ENCODE peak calls at places on chromosome 11, in six cellular contexts. V is H9, E is BJ, Y is CD14-positive monocyte, I is progenitor cell of endocrine pancreas, J is GM20000. D is an unnamed sample.

GRCh38 chr11:60951909-60952741 is at the start of gene SLC15A3:
- DNase-seq in V (peak), I (no peak), J (peak), Y (peak), E (no peak), D (peak)

GRCh38 chr11:100356035-100356434 is 331.1 kb upstream of the ARHGAP42 start:
- DNase-seq in J (no peak), I (no peak), V (no peak), E (no peak), Y (no peak), D (no peak)

GRCh38 chr11:78364128-78364751 is 53.4 kb downstream of the GAB2 start:
- DNase-seq in V (no peak), J (no peak), E (no peak), I (no peak), Y (no peak), D (no peak)

GRCh38 chr11:111359223-111360149 is 19.6 kb downstream of the POU2AF1 start:
- DNase-seq in J (no peak), Y (no peak), I (no peak), E (no peak), V (no peak), D (no peak)

GRCh38 chr11:75813126-75813525 is 1.9 kb upstream of the UVRAG start:
- DNase-seq in Y (no peak), E (no peak), J (no peak), I (no peak), V (no peak), D (no peak)

GRCh38 chr11:10233581-10233980 is 60.4 kb downstream of the SBF2 start:
- DNase-seq in E (peak), Y (no peak), I (no peak), V (no peak), J (no peak), D (no peak)

GRCh38 chr11:78054971-78055370 is 8.7 kb upstream of the THRSP start:
- DNase-seq in Y (no peak), V (no peak), E (no peak), J (no peak), I (no peak), D (no peak)

GRCh38 chr11:94767701-94768601 is at the start of gene AMOTL1:
- DNase-seq in Y (peak), I (peak), E (no peak), V (peak), J (peak), D (peak)

GRCh38 chr11:66717925-66718319 is 11.1 kb downstream of the SPTBN2 start:
- DNase-seq in I (no peak), Y (no peak), J (no peak), E (no peak), V (no peak), D (no peak)

GRCh38 chr11:66834539-66834845 is 8.7 kb upstream of the RCE1 start:
- DNase-seq in E (no peak), Y (no peak), I (no peak), J (no peak), V (no peak), D (no peak)

GRCh38 chr11:91955206-91955605 is 269.4 kb upstream of the FAT3 start:
- DNase-seq in E (no peak), J (no peak), Y (no peak), I (no peak), V (no peak), D (no peak)

GRCh38 chr11:61334434-61335354 is 1.7 kb downstream of the TKFC start:
- DNase-seq in V (no peak), I (no peak), J (no peak), E (no peak), Y (no peak), D (no peak)

DNA sequence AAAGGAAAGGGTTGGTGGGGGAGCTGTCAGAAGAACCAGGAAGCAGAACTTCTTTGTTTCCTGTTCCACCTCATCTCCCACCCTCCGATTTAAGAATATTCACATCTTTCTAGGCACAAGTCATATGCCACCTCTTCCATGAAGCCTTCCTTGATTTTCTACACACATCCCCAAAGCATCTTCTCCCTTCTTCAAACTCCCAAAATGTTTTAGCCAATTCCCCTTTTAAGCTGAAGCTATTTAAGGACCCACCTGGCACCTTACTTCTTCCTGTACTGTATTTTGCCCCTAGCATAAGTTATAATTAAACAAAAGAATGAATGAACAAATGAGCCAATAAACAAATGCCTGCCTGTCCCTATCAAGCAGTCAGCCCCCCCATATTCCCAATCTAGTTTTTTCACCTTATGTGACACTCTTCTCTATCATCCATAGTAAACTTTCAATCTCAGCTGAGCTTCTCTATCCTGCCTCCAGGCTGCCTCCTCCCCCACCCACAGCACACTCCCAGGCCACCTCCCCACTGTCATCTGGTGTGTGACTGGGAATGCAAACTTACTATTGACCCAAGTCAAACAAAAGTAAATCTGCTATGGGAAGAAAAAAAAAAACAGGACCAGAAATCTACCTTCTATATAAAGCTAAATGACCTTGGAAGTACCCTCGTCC is 3.9 kb downstream of the TNKS1BP1 start:
- DNase-seq in I (no peak), Y (no peak), J (no peak), E (no peak), V (no peak), D (no peak)
- TF ChIP-seq CTCF in I (no peak), Y (no peak), J (no peak), E (no peak), V (no peak), D (no peak)

GRCh38 chr11:103013426-103013825 is 57.9 kb upstream of the MMP13 start:
- DNase-seq in E (no peak), V (no peak), I (no peak), Y (no peak), J (no peak), D (no peak)

DNA sequence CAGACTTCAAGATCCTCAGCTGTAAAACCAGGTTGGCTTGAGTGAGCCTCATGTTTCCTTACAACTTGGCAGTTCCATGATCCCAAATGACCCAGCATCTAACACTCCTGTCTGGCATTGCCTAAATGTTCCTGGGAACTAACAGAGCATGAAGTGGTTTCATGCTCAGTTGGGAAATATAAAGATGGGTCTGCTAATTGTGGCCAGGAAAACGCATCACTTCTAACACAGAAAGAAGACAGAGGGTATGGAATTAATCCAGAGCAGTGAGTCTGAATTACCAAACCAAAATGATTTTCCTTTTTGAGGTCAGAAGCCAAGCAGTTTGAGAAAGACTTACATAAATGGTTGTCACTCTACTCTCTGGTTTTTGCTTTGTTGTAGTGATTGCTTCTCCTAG is 60.5 kb upstream of the MMP13 start:
- DNase-seq in Y (no peak), J (no peak), V (no peak), I (no peak), E (no peak), D (no peak)
- TF ChIP-seq CTCF in Y (no peak), J (no peak), V (no peak), I (no peak), E (no peak), D (no peak)

DNA sequence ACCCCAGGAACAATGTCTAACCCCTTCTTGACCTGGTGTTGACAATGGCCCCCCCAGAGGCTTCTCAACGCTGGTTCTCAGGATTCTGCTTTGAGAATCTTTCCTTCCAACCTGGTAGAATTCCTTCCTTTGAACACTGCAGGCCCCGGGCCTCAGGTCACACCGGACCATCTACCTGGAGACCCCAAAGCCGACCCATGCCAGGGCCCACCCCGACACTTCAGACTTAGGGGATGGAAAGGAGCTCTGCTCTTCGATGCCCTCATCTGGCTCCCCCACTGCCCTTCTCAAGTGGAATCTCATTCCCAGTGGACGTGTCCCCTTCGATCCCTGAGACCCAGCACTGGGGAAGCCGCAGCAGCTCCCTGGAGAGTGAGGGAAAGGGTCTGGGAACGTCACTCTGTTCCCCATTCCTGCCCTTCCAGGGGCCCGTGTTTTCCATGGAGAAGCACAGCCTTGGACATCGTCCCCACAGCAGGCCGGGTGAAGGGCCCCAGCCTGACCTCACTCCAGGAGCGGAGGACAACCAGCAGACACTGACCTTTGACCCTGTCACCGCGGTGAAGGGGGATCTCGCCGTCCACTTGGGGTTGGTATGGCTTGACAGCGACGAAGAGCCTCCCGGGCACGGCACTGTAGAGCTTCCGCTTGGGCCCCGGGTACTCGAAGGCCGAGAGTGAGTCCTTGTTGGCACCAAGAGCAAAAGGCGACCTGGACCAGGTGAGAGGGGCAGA is 408.3 kb downstream of the CTTN start:
- DNase-seq in I (no peak), E (no peak), Y (no peak), J (no peak), V (no peak), D (no peak)
- TF ChIP-seq CTCF in I (no peak), E (no peak), Y (no peak), J (no peak), V (no peak), D (no peak)

GRCh38 chr11:44632466-44633123 is 67.1 kb downstream of the CD82 start:
- DNase-seq in V (peak), Y (no peak), J (peak), E (no peak), I (peak), D (peak)
- TF ChIP-seq CTCF in V (peak), Y (peak), J (peak), E (peak), I (peak), D (peak)

GRCh38 chr11:123561046-123561781 is 93.2 kb downstream of the SCN3B start:
- DNase-seq in E (no peak), J (no peak), Y (no peak), I (peak), V (peak), D (no peak)
- TF ChIP-seq CTCF in E (peak), J (no peak), Y (no peak), I (peak), V (peak), D (no peak)

GRCh38 chr11:18011633-18012313 is 1.1 kb downstream of the SERGEF start:
- DNase-seq in Y (no peak), V (no peak), J (no peak), E (no peak), I (no peak), D (no peak)

GRCh38 chr11:18012314-18012905 is 437 bp downstream of the SERGEF start:
- DNase-seq in E (no peak), J (no peak), V (peak), I (peak), Y (no peak), D (no peak)

GRCh38 chr11:18010977-18011586 is 1.8 kb downstream of the SERGEF start:
- DNase-seq in E (no peak), I (no peak), Y (no peak), J (no peak), V (no peak), D (no peak)

GRCh38 chr11:18012906-18013781 is at the start of gene SERGEF:
- DNase-seq in Y (peak), V (peak), I (peak), E (peak), J (peak), D (peak)

GRCh38 chr11:18010271-18010670 is 2.6 kb downstream of the SERGEF start:
- DNase-seq in V (no peak), J (no peak), Y (no peak), I (no peak), E (no peak), D (no peak)
- TF ChIP-seq CTCF in V (no peak), J (no peak), Y (no peak), I (no peak), E (no peak), D (peak)

GRCh38 chr11:102367364-102367763 is 20.4 kb downstream of the BIRC2 start:
- DNase-seq in Y (no peak), J (no peak), V (no peak), I (no peak), E (no peak), D (no peak)
- TF ChIP-seq CTCF in Y (peak), J (no peak), V (peak), I (no peak), E (peak), D (no peak)

GRCh38 chr11:57746920-57747319 is 4.7 kb downstream of the BTBD18 start:
- DNase-seq in Y (no peak), I (no peak), E (no peak), J (no peak), V (no peak), D (no peak)

GRCh38 chr11:57752954-57753353 is 1.3 kb upstream of the BTBD18 start:
- DNase-seq in E (no peak), V (peak), Y (no peak), I (no peak), J (no peak), D (no peak)

DNA sequence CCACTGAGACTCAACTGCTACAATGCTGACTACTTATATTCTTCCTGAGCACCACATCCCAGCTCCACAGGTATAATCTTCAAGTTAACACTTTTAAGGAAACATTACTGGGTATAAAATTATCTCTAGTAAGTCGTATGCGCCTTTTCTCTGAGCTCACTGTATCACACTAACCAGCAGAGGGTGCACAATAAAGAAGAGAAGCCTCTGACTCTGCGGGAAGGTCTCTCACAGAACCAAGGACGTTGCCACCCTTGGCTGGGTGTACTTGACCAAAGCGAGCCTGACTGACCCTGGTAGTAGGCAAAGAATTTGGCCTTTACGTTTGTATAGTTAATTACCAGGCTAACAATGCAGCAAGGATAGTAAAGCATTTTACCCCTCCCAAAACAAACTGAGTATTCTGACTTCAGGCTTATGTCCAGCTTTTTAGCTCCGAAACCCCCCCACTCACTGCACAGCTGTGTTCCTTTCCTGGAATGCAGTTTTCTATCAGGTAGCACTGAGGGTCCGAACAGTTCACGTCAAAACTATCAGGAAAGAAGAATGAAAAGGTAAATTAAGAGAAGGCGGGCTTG is at the start of gene BTBD18:
- DNase-seq in Y (no peak), I (no peak), E (no peak), V (peak), J (peak), D (peak)
- TF ChIP-seq CTCF in Y (peak), I (peak), E (peak), V (peak), J (no peak), D (peak)

GRCh38 chr11:120563698-120564572 is 52.4 kb downstream of the GRIK4 start:
- DNase-seq in V (peak), Y (no peak), E (no peak), I (peak), J (no peak), D (no peak)

GRCh38 chr11:120562806-120563425 is 51.4 kb downstream of the GRIK4 start:
- DNase-seq in J (no peak), I (no peak), V (peak), E (no peak), Y (no peak), D (no peak)

GRCh38 chr11:120565436-120566155 is 54.0 kb downstream of the GRIK4 start:
- DNase-seq in J (no peak), I (no peak), V (peak), E (no peak), Y (no peak), D (no peak)

GRCh38 chr11:120566176-120566575 is 54.6 kb downstream of the GRIK4 start:
- DNase-seq in Y (no peak), J (no peak), I (no peak), E (no peak), V (peak), D (no peak)

DNA sequence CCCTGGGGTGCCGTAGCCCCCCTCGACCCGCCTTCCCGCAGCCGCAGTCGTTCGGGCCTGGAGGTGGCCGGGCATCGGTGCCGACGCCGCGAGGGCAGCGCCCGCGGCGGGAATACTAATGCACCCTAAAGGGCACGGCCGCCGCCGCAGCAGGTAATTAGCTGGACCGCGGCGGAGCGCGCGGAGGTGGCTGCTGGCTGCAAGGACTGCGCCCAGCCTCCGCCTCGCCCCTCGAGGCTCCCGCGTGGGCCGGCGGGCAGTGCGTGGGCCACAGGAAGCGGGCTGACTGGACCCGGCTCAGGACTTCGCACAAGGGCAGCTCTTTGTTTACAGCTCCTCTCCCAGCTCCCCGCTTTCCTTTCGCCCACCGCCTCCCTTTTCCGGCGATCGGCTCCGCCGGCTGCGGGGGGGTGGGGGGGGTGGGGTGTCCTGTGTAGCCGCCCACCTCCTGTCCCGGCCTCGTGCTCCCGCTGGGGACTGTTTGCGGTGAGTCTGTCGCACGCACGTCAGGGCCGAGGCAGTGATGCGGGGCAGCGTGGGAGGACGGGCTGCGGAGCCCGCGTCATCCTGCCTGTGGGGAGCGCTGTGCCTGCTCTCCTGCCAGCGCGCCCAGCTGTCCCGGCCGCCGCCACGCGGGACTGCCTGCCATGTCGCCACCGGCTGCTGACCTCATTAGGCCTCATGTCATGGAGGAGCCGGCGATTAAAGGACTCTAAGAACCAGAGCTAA is 53.2 kb downstream of the GRIK4 start:
- DNase-seq in Y (no peak), I (no peak), E (no peak), V (peak), J (peak), D (peak)
- TF ChIP-seq CTCF in Y (no peak), I (peak), E (no peak), V (peak), J (peak), D (peak)